ENCODE peak calls at places on chromosomes 16 and 17, in ten cellular contexts. E, W, Z, B, G, K, V, C, T and M are unnamed samples.

GRCh38 chr17:76934561-76935320 is 66.5 kb downstream of the MGAT5B start:
- DNase-seq in G (no peak), B (no peak), K (no peak), E (no peak), W (no peak), T (no peak), C (no peak), V (no peak), Z (no peak), M (no peak)

GRCh38 chr16:2792945-2793344 is 5.3 kb upstream of the PRSS41 start:
- DNase-seq in W (no peak), G (no peak), T (no peak), E (no peak), C (no peak), Z (no peak), K (no peak), V (no peak), B (no peak), M (no peak)

GRCh38 chr17:3915642-3916012 is 638 bp downstream of the P2RX1 start:
- DNase-seq in C (no peak), K (no peak), T (no peak), B (no peak), E (no peak), G (no peak), V (no peak), Z (no peak), W (no peak), M (no peak)

GRCh38 chr17:40124279-40125141 is 2.7 kb downstream of the MSL1 start:
- DNase-seq in E (peak; percentile 43), G (no peak), W (no peak), B (peak; percentile 10), V (peak; percentile 23), C (no peak), T (peak; percentile 77), K (peak; percentile 40), Z (no peak), M (no peak)

GRCh38 chr17:9343513-9343912 is 232.1 kb downstream of the STX8 start:
- DNase-seq in E (no peak), T (no peak), Z (no peak), K (no peak), B (no peak), V (no peak), W (no peak), C (no peak), G (no peak), M (no peak)

GRCh38 chr16:31215287-31216115 is 1.4 kb downstream of the PYDC1 start:
- DNase-seq in T (peak; percentile 90), E (peak; percentile 72), C (no peak), W (peak; percentile 59), B (no peak), Z (no peak), V (peak; percentile 65), K (no peak), G (peak; percentile 77), M (no peak)

GRCh38 chr17:31494259-31495048 is 103.0 kb downstream of the RAB11FIP4 start:
- DNase-seq in Z (no peak), K (peak; percentile 51), W (peak; percentile 74), C (peak; percentile 55), V (no peak), E (no peak), B (peak; percentile 56), G (no peak), T (peak; percentile 44), M (no peak)

GRCh38 chr16:14549789-14550153 is 80.3 kb downstream of the PARN start:
- DNase-seq in T (no peak), C (no peak), Z (no peak), K (no peak), E (peak; percentile 63), W (no peak), B (peak; percentile 68), V (peak; percentile 66), G (no peak), M (no peak)